ENCODE peak calls at places on chromosomes 5 and 9, in seven cellular contexts. J, H, B, C, L, N and W are unnamed samples.

GRCh38 chr9:2655411-2655901 is 33.9 kb downstream of the VLDLR start:
- DNase-seq in J (peak), H (no peak), B (no peak), C (no peak), L (peak), N (no peak), W (no peak)

GRCh38 chr5:19099195-19099594 is 888.8 kb downstream of the CDH18 start:
- DNase-seq in J (no peak), H (no peak), B (no peak), C (no peak), L (no peak), N (no peak), W (no peak)

GRCh38 chr5:134507495-134507894 is 18.0 kb upstream of the JADE2 start:
- DNase-seq in J (peak), H (no peak), B (no peak), C (no peak), L (no peak), N (no peak), W (peak)

GRCh38 chr9:32385135-32385884 is 867 bp downstream of the ACO1 start:
- DNase-seq in J (no peak), H (no peak), B (no peak), C (no peak), L (no peak), N (no peak), W (no peak)

GRCh38 chr9:98108540-98109031 is 10.4 kb downstream of the TRIM14 start:
- DNase-seq in J (peak), H (peak), B (no peak), C (no peak), L (no peak), N (peak), W (no peak)

GRCh38 chr9:127608104-127608966 is 3.7 kb upstream of the STXBP1 start:
- DNase-seq in J (peak), H (peak), B (peak), C (peak), L (peak), N (peak), W (peak)

GRCh38 chr9:113674436-113674835 is 201.7 kb upstream of the ZNF618 start:
- DNase-seq in J (no peak), H (no peak), B (no peak), C (no peak), L (peak), N (no peak), W (no peak)

GRCh38 chr5:174483411-174483810 is 241.0 kb upstream of the MSX2 start:
- DNase-seq in J (no peak), H (no peak), B (no peak), C (no peak), L (no peak), N (no peak), W (no peak)

GRCh38 chr9:18023332-18023731 is 444.5 kb downstream of the SH3GL2 start:
- DNase-seq in J (no peak), H (no peak), B (no peak), C (no peak), L (no peak), N (no peak), W (no peak)

GRCh38 chr9:75190762-75191161 is 102.4 kb downstream of the OSTF1 start:
- DNase-seq in J (no peak), H (no peak), B (no peak), C (no peak), L (no peak), N (no peak), W (no peak)

GRCh38 chr9:71895122-71895521 is 15.9 kb downstream of the ABHD17B start:
- DNase-seq in J (peak), H (no peak), B (no peak), C (no peak), L (peak), N (no peak), W (no peak)

GRCh38 chr5:137613554-137614265 is 114.6 kb upstream of the SPOCK1 start:
- DNase-seq in J (no peak), H (no peak), B (no peak), C (no peak), L (peak), N (no peak), W (no peak)

GRCh38 chr9:128625391-128626145 is 31.1 kb downstream of the DYNC2I2 start:
- DNase-seq in J (peak), H (no peak), B (no peak), C (no peak), L (no peak), N (no peak), W (no peak)

GRCh38 chr5:99721487-99721886 is 792.7 kb upstream of the CHD1 start:
- DNase-seq in J (peak), H (no peak), B (no peak), C (no peak), L (no peak), N (no peak), W (no peak)

GRCh38 chr5:3059488-3059887 is 308.0 kb upstream of the IRX2 start:
- DNase-seq in J (no peak), H (no peak), B (no peak), C (no peak), L (no peak), N (no peak), W (no peak)

GRCh38 chr5:135488727-135489465 is 36.7 kb upstream of the TIFAB start:
- DNase-seq in J (no peak), H (no peak), B (no peak), C (peak), L (peak), N (no peak), W (no peak)

GRCh38 chr9:77598961-77599360 is 49.2 kb downstream of the GNA14 start:
- DNase-seq in J (no peak), H (no peak), B (no peak), C (no peak), L (no peak), N (no peak), W (no peak)

GRCh38 chr9:92003308-92004044 is 53.4 kb upstream of the ROR2 start:
- DNase-seq in J (no peak), H (no peak), B (no peak), C (no peak), L (no peak), N (no peak), W (no peak)